ENCODE peak calls at places on chromosomes 3 and 15, in seven cellular contexts. K is A549, N is body of pancreas, C is stomach, G is IMR-90, M is K562, Y is tibial nerve. U is an unnamed sample.

GRCh38 chr15:88252441-88252840 is 4.1 kb downstream of the NTRK3 start:
- DNase-seq in G (no peak), K (no peak), C (no peak), Y (no peak), N (no peak), M (no peak), U (no peak)

GRCh38 chr3:190308154-190308553 is 14.1 kb downstream of the CLDN1 start:
- DNase-seq in G (no peak), N (no peak), M (no peak), C (no peak), Y (no peak), K (no peak), U (no peak)

GRCh38 chr3:21745971-21746370 is 5.0 kb downstream of the ZNF385D start:
- DNase-seq in G (peak; percentile 27), M (no peak), N (no peak), K (no peak), C (no peak), Y (no peak), U (no peak)

GRCh38 chr3:30631237-30631961 is 25.0 kb downstream of the TGFBR2 start:
- DNase-seq in M (no peak), N (no peak), G (no peak), K (peak; percentile 41), C (no peak), Y (no peak), U (no peak)

GRCh38 chr3:49469037-49469875 is 811 bp upstream of the DAG1 start:
- DNase-seq in K (peak; percentile 68), M (peak; percentile 28), N (peak; percentile 68), Y (peak; percentile 38), G (peak; percentile 68), C (peak; percentile 64), U (peak; percentile 76)

GRCh38 chr3:123367467-123368154 is 81.3 kb downstream of the ADCY5 start:
- DNase-seq in N (no peak), K (no peak), Y (no peak), M (no peak), C (no peak), G (no peak), U (no peak)

GRCh38 chr15:99213187-99213811 is 36.1 kb downstream of the TTC23 start:
- DNase-seq in G (peak; percentile 67), K (peak; percentile 72), N (peak; percentile 78), Y (peak; percentile 84), C (peak; percentile 79), M (peak; percentile 52), U (peak; percentile 79)

GRCh38 chr15:81097893-81098280 is 36.2 kb upstream of the CFAP161 start:
- DNase-seq in K (no peak), C (no peak), Y (no peak), M (no peak), G (no peak), N (no peak), U (no peak)

GRCh38 chr3:159669024-159669476 is 319.6 kb upstream of the IL12A start:
- DNase-seq in K (peak; percentile 93), N (no peak), G (peak; percentile 85), C (no peak), M (no peak), Y (no peak), U (no peak)

GRCh38 chr3:46501702-46502101 is 3.9 kb downstream of the RTP3 start:
- DNase-seq in G (peak; percentile 30), Y (no peak), M (no peak), C (no peak), K (no peak), N (no peak), U (no peak)

DNA sequence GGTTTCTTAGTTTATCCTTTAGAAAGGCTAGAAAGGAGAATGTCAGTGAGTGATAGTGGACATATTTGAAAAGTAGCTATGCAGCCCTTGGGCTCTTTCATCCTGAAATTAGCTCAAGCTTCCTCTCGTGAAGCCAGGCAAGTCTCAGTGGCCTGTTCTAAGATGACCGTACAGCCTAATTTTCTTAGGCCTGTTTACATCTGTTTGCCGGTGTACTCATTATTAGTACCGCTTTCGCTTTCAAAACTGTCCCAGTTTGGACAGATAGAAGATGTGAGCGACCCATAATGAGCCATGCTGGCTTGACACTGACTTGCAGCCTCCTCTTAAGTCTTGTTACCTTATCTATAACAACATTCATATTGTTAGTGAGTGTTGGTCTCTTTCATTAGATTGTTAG is 5.7 kb upstream of the ARL14 start:
- DNase-seq in Y (no peak), K (no peak), C (no peak), M (no peak), N (no peak), G (peak; percentile 19), U (no peak)
- TF ChIP-seq CTCF in Y (no peak), K (no peak), C (no peak), M (no peak), N (no peak), G (no peak), U (no peak)

GRCh38 chr3:119715105-119715504 is 12.3 kb downstream of the CFAP91 start:
- DNase-seq in C (no peak), Y (no peak), K (no peak), G (no peak), N (no peak), M (no peak), U (no peak)
- TF ChIP-seq POLR2A in C (no peak), Y (no peak), K (no peak), G (no peak), N (no peak), M (no peak), U (no peak)

GRCh38 chr3:183285828-183286457 is 32.9 kb downstream of the B3GNT5 start:
- DNase-seq in N (peak; percentile 77), M (peak; percentile 38), K (peak; percentile 95), Y (peak; percentile 51), C (peak; percentile 87), G (peak; percentile 99), U (peak; percentile 90)
- TF ChIP-seq CTCF in N (no peak), M (no peak), K (no peak), Y (no peak), C (no peak), G (no peak), U (no peak)

DNA sequence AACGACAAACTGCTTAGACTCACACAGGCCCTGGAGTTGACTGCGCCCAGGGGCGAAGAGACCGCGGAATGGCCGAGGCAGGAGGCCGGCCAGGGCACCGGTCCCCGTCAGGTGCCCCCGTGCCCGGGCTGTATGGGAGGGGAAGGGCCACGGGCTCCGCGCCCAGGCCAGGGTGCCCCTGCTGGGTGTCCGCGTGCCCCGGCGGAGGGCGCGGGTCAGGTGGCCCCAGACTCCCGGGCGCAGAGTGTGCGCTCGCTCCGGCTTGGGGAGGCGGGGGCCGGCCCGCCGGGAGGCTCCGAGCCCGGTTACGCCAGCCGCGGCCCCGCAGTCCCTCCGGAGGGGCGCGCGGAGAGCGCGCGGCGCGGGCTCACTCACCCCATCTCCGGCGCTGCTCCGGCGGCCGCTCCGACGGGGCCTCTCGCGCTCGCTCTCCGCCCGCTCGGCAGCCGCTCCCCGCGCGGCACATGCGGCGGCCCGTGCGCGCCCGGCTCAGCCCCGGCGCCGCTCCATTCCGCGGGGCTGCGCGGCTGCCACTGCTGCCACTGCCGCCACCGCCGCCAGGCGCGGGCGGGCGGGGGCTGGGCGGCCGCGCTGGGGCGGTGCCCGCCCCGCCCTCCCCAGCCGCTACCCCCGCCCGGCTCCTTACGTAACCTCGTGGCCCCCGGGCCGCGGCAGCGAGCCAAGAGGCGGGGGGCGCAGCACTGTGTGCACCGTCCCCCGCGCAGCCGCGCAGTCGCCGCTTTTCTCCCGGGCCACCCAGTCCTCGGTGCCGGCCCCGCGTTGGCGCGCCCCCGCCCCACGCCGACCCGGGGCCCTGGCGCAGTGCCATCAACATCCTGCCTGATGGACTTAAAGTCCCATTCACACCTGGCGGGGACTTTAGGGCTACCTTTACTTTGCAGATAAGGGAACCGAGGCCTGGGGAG is at the start of gene HOMER2:
- DNase-seq in K (no peak), N (peak; percentile 91), M (no peak), G (no peak), Y (no peak), C (peak; percentile 85), U (no peak)
- TF ChIP-seq POLR2A in K (peak; percentile 38), N (peak; percentile 50), M (no peak), G (no peak), Y (no peak), C (no peak), U (no peak)

GRCh38 chr3:172042136-172042535 is 2.8 kb downstream of the FNDC3B start:
- DNase-seq in K (no peak), G (no peak), N (no peak), Y (no peak), C (no peak), M (no peak), U (no peak)

GRCh38 chr3:172038823-172039222 is 555 bp upstream of the FNDC3B start:
- DNase-seq in M (no peak), C (no peak), Y (no peak), K (no peak), N (no peak), G (peak; percentile 49), U (peak; percentile 55)

GRCh38 chr3:172039352-172040077 is at the start of gene FNDC3B:
- DNase-seq in M (peak; percentile 88), C (peak; percentile 95), K (peak; percentile 93), G (peak; percentile 95), Y (peak; percentile 90), N (peak; percentile 95), U (peak; percentile 96)

GRCh38 chr3:172040976-172041963 is 1.9 kb downstream of the FNDC3B start:
- DNase-seq in C (peak; percentile 33), M (no peak), N (no peak), K (peak; percentile 24), Y (no peak), G (peak; percentile 41), U (peak; percentile 36)

GRCh38 chr3:172040078-172040975 is 949 bp downstream of the FNDC3B start:
- DNase-seq in N (peak; percentile 88), Y (peak; percentile 56), K (peak; percentile 76), M (peak; percentile 83), G (peak; percentile 86), C (peak; percentile 87), U (peak; percentile 86)
- TF ChIP-seq CTCF in N (peak; percentile 12), Y (peak; percentile 40), K (no peak), M (peak; percentile 25), G (peak; percentile 18), C (peak; percentile 18), U (peak; percentile 9)

DNA sequence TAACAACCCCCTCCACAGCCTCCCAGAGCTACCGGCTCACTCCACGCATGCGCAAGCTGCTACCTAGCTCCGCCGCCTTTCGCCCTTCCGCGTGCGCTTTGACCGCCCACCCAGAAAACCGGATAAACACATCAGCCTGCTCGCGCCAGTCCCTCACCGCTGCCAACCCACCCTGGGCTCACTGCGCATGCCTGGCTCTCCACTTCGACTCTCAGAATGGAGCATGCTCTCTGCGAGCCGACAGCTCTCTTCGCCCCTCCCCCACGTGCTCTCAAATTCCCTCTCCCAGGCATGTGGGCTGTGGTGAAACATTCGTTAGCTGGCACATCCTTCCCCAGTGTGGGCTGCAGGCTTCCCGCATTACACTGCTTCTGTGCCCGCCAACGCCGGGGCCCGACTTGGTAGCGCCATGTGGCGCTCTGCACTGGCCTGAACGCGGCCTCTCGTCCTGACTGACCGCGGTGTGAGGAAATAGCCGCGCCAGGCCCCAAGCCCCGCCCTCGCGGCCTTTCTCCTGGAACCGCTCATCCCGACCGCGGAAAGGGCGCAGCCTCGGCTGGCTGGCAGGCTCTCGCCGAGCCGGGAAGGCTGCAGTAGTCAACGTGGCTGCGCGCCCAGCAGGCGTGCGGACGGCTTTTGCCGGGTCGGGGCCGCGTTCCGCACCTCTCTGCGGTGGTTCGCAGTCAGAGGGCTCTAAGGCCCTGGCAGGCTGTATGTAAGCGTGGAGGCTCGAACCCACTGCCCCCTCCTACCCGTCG is 445 bp upstream of the MSL2 start:
- DNase-seq in M (peak; percentile 97), K (peak; percentile 99), N (peak; percentile 99), C (peak; percentile 98), G (peak; percentile 100), Y (peak; percentile 97), U (peak; percentile 99)
- TF ChIP-seq POLR2A in M (peak; percentile 90), K (peak; percentile 72), N (peak; percentile 93), C (no peak), G (peak; percentile 88), Y (peak; percentile 83), U (peak; percentile 59)

U was measured in uterus.